ENCODE peak calls at places on chromosomes 16 and 17, in ten cellular contexts. N is CD8-positive, alpha-beta memory T cell; J is heart left ventricle; P is HCT116; A is A549; O is left ventricle myocardium inferior; V is lower lobe of right lung; M is iPS DF 6.9; W is cardiac muscle cell; Q is SJSA1. I is an unnamed sample.

GRCh38 chr17:80071116-80071980 is 30.0 kb upstream of the GAA start:
- DNase-seq in A (no peak), N (no peak), W (peak; percentile 75), J (peak; percentile 63), M (no peak), P (no peak), V (no peak), O (peak; percentile 43), Q (peak; percentile 59), I (no peak)

GRCh38 chr17:74922694-74923537 is at the start of gene USH1G:
- DNase-seq in Q (no peak), A (no peak), O (no peak), J (no peak), W (peak; percentile 8), M (no peak), N (no peak), V (no peak), P (no peak), I (no peak)

GRCh38 chr16:1613728-1614225 is 1.6 kb downstream of the CRAMP1 start:
- DNase-seq in J (no peak), M (no peak), O (no peak), W (peak; percentile 22), Q (no peak), P (no peak), V (no peak), N (no peak), A (no peak), I (no peak)

GRCh38 chr17:7884581-7885356 is 3.8 kb upstream of the CHD3 start:
- DNase-seq in N (peak; percentile 37), J (peak; percentile 26), V (no peak), O (no peak), P (no peak), W (peak; percentile 21), Q (no peak), M (no peak), A (no peak), I (no peak)

GRCh38 chr16:27816561-27816960 is 247.0 kb downstream of the GSG1L start:
- DNase-seq in J (no peak), A (no peak), O (no peak), M (no peak), Q (no peak), W (no peak), P (no peak), V (no peak), N (no peak), I (no peak)

GRCh38 chr17:28298449-28298848 is 20.6 kb upstream of the TMEM97 start:
- DNase-seq in V (no peak), P (no peak), J (no peak), W (no peak), N (no peak), Q (no peak), A (no peak), O (no peak), M (no peak), I (no peak)

GRCh38 chr17:79918581-79919163 is 79.4 kb upstream of the CBX4 start:
- DNase-seq in Q (no peak), W (no peak), A (no peak), N (no peak), J (no peak), M (no peak), V (no peak), P (no peak), O (no peak), I (no peak)

GRCh38 chr17:74924250-74924948 is at the start of gene OTOP2:
- DNase-seq in O (peak; percentile 35), M (no peak), W (no peak), P (no peak), A (no peak), J (peak; percentile 43), V (peak; percentile 73), Q (no peak), N (no peak), I (no peak)

GRCh38 chr16:67161595-67162058 is 1.9 kb downstream of the FBXL8 start:
- DNase-seq in Q (no peak), V (no peak), A (no peak), J (no peak), P (no peak), W (no peak), O (peak; percentile 60), N (no peak), M (no peak), I (no peak)

GRCh38 chr17:15092762-15093161 is 172.4 kb downstream of the PMP22 start:
- DNase-seq in N (no peak), J (no peak), V (no peak), O (no peak), M (no peak), P (no peak), Q (no peak), A (no peak), W (no peak), I (peak; percentile 32)

GRCh38 chr16:73890524-73891500 is 405.8 kb upstream of the PSMD7 start:
- DNase-seq in V (no peak), O (no peak), N (no peak), J (no peak), Q (no peak), M (no peak), A (no peak), W (peak; percentile 26), P (no peak), I (no peak)

GRCh38 chr16:483351-484075 is 44.0 kb upstream of the CAPN15 start:
- DNase-seq in N (no peak), P (no peak), Q (no peak), M (no peak), J (no peak), V (no peak), O (no peak), W (peak; percentile 21), A (no peak), I (no peak)

GRCh38 chr17:14203392-14203791 is 33.3 kb downstream of the CDRT15 start:
- DNase-seq in P (no peak), N (no peak), M (no peak), W (no peak), J (no peak), A (no peak), O (no peak), Q (no peak), V (no peak), I (no peak)

GRCh38 chr16:73019456-73020362 is 28.2 kb downstream of the ZFHX3 start:
- DNase-seq in M (no peak), N (no peak), A (peak; percentile 87), Q (peak; percentile 76), J (no peak), P (peak; percentile 45), V (no peak), W (peak; percentile 88), O (no peak), I (peak; percentile 82)

GRCh38 chr17:62094175-62094574 is 29.1 kb upstream of the MED13 start:
- DNase-seq in V (no peak), J (no peak), M (no peak), O (no peak), A (no peak), Q (no peak), N (no peak), P (no peak), W (peak; percentile 3), I (no peak)

GRCh38 chr16:53219795-53220194 is 165.0 kb downstream of the CHD9 start:
- DNase-seq in M (no peak), O (no peak), Q (no peak), W (peak; percentile 49), A (no peak), P (no peak), V (no peak), N (no peak), J (no peak), I (no peak)
- H3K4me3 ChIP-seq in M (no peak overlapping the region), O (peak overlapping the region; percentile 34), Q (no peak overlapping the region), W (no peak overlapping the region), A (no peak overlapping the region), P (no peak overlapping the region), V (no peak overlapping the region), N (no peak overlapping the region), J (peak overlapping the region; percentile 9), I (no peak overlapping the region)

DNA sequence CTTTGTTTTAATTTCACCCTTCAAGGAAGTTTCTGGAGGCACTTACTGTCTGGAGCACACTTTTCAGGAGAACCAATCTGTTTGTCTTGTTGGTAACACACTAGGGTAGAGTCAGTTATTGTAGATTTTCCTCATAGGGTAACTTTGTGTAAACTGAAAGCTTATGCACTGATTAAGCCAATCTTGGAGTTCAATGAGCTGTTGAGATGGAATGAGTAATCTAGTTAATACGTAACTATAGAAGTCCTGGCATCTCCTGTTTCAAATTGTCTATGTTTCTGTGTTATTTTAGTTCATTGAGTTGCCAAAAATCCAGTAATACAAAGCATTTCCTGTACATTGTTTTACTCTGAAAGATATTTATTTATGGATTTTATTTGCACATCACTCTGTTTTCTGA is 111.6 kb upstream of the HAS3 start:
- DNase-seq in N (no peak), Q (no peak), O (no peak), W (peak; percentile 79), A (peak; percentile 58), P (no peak), M (no peak), V (no peak), J (no peak), I (peak; percentile 72)
- H3K4me3 ChIP-seq in N (no peak overlapping the region), Q (no peak overlapping the region), O (no peak overlapping the region), W (no peak overlapping the region), A (peak overlapping the region; percentile 16), P (no peak overlapping the region), M (no peak overlapping the region), V (no peak overlapping the region), J (no peak overlapping the region), I (no peak overlapping the region)

DNA sequence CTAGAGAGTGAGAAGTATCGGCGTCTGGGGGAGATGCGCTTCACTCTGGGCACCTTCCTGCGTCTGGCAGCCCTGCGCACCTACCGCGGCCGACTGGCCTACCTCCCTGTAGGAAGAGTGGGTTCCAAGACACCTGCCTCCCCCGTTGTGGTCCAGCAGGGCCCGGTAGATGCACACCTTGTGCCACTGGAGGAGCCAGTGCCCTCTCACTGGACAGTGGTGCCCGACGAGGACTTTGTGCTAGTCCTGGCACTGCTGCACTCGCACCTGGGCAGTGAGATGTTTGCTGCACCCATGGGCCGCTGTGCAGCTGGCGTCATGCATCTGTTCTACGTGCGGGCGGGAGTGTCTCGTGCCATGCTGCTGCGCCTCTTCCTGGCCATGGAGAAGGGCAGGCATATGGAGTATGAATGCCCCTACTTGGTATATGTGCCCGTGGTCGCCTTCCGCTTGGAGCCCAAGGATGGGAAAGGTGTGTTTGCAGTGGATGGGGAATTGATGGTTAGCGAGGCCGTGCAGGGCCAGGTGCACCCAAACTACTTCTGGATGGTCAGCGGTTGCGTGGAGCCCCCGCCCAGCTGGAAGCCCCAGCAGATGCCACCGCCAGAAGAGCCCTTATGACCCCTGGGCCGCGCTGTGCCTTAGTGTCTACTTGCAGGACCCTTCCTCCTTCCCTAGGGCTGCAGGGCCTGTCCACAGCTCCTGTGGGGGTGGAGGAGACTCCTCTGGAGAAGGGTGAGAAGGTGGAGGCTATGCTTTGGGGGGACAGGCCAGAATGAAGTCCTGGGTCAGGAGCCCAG is 2.8 kb downstream of the SPHK1 start:
- DNase-seq in Q (no peak), P (no peak), V (no peak), N (no peak), O (no peak), A (no peak), M (no peak), W (no peak), J (no peak), I (no peak)
- H3K4me3 ChIP-seq in Q (peak overlapping the region; percentile 90), P (no peak overlapping the region), V (no peak overlapping the region), N (no peak overlapping the region), O (no peak overlapping the region), A (no peak overlapping the region), M (no peak overlapping the region), W (no peak overlapping the region), J (no peak overlapping the region), I (no peak overlapping the region)

DNA sequence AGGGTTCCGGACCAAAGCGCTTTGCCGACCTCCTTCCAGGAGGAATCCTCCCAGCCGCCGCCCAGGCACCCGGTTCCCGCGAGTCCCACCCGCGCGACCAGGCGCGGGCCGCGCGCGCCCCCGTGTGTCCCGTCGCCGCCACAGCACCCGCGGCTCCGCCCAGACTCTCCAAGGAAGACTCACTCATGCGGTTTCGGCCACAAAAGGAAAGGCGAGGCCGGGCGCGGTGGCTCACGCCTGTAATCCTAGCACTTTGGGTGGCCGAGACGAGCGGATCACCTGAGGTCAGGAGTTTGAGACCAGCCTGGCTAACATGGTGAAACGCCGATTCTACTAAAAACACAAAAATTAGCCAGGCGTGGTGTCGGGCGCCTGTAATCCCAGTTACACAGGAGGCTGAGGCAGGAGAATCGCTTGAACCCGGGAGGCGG is 3.5 kb upstream of the PKMYT1 start:
- DNase-seq in Q (peak; percentile 91), W (peak; percentile 80), V (peak; percentile 88), J (peak; percentile 82), N (peak; percentile 63), M (no peak), O (peak; percentile 81), A (peak; percentile 91), P (peak; percentile 61), I (no peak)
- H3K4me3 ChIP-seq in Q (peak overlapping the region; percentile 7), W (no peak overlapping the region), V (peak overlapping the region; percentile 37), J (peak overlapping the region; percentile 49), N (no peak overlapping the region), M (no peak overlapping the region), O (peak overlapping the region; percentile 51), A (peak overlapping the region; percentile 36), P (peak overlapping the region; percentile 34), I (peak overlapping the region; percentile 20)